ENCODE peak calls at places on chromosome 19, in ten cellular contexts. J, K, A, N, T, F, Z, H, O and Y are unnamed samples.

GRCh38 chr19:16222806-16223205 is 25.1 kb downstream of the AP1M1 start:
- DNase-seq in J (no peak), K (no peak), A (no peak), N (no peak), T (no peak), F (no peak), Z (no peak), H (no peak), O (no peak), Y (no peak)

GRCh38 chr19:40533508-40533907 is 43.2 kb upstream of the SHKBP1 start:
- DNase-seq in J (no peak), K (no peak), A (no peak), N (no peak), T (no peak), F (peak; percentile 80), Z (no peak), H (no peak), O (no peak), Y (no peak)

GRCh38 chr19:6465663-6466062 is 1.6 kb downstream of the CRB3 start:
- DNase-seq in J (no peak), K (no peak), A (no peak), N (no peak), T (no peak), F (no peak), Z (no peak), H (no peak), O (no peak), Y (no peak)

GRCh38 chr19:56245062-56245740 is 27.3 kb upstream of the EDDM13 start:
- DNase-seq in J (no peak), K (no peak), A (no peak), N (no peak), T (no peak), F (no peak), Z (no peak), H (no peak), O (no peak), Y (no peak)

GRCh38 chr19:54207908-54208783 is 7.5 kb downstream of the RPS9 start:
- DNase-seq in J (no peak), K (no peak), A (no peak), N (no peak), T (peak; percentile 72), F (no peak), Z (no peak), H (peak; percentile 40), O (peak; percentile 58), Y (no peak)

GRCh38 chr19:12766051-12766521 is 9.3 kb downstream of the HOOK2 start:
- DNase-seq in J (peak; percentile 57), K (peak; percentile 80), A (peak; percentile 60), N (no peak), T (peak; percentile 82), F (peak; percentile 82), Z (no peak), H (peak; percentile 72), O (peak; percentile 82), Y (peak; percentile 85)

GRCh38 chr19:52398091-52398461 is 427 bp downstream of the ZNF528 start:
- DNase-seq in J (no peak), K (no peak), A (no peak), N (no peak), T (no peak), F (no peak), Z (no peak), H (peak; percentile 3), O (no peak), Y (no peak)

GRCh38 chr19:20077791-20078463 is at the start of gene ZNF90:
- DNase-seq in J (peak; percentile 96), K (peak; percentile 74), A (peak; percentile 94), N (peak; percentile 74), T (peak; percentile 97), F (no peak), Z (peak; percentile 60), H (peak; percentile 95), O (peak; percentile 96), Y (peak; percentile 89)

GRCh38 chr19:16015805-16016173 is 60.5 kb upstream of the TPM4 start:
- DNase-seq in J (no peak), K (no peak), A (no peak), N (no peak), T (peak; percentile 2), F (no peak), Z (no peak), H (no peak), O (no peak), Y (no peak)

GRCh38 chr19:10747674-10748073 is 29.8 kb downstream of the DNM2 start:
- DNase-seq in J (no peak), K (no peak), A (no peak), N (no peak), T (no peak), F (no peak), Z (no peak), H (no peak), O (no peak), Y (no peak)

GRCh38 chr19:16085115-16085514 is 8.8 kb downstream of the TPM4 start:
- DNase-seq in J (no peak), K (no peak), A (no peak), N (no peak), T (no peak), F (no peak), Z (no peak), H (no peak), O (no peak), Y (no peak)

GRCh38 chr19:16618248-16618647 is 9.8 kb downstream of the MED26 start:
- DNase-seq in J (no peak), K (no peak), A (no peak), N (no peak), T (no peak), F (no peak), Z (no peak), H (no peak), O (no peak), Y (no peak)

GRCh38 chr19:57317503-57317902 is 2.8 kb upstream of the ZNF543 start:
- DNase-seq in J (no peak), K (no peak), A (no peak), N (no peak), T (no peak), F (no peak), Z (no peak), H (no peak), O (no peak), Y (no peak)

GRCh38 chr19:17394891-17395415 is 957 bp upstream of the CCDC194 start:
- DNase-seq in J (peak; percentile 40), K (peak; percentile 49), A (no peak), N (peak; percentile 44), T (peak; percentile 37), F (peak; percentile 48), Z (no peak), H (no peak), O (peak; percentile 36), Y (no peak)

GRCh38 chr19:8501547-8501946 is 893 bp downstream of the PRAM1 start:
- DNase-seq in J (no peak), K (no peak), A (no peak), N (no peak), T (no peak), F (no peak), Z (no peak), H (no peak), O (no peak), Y (no peak)

GRCh38 chr19:16621165-16621800 is 6.7 kb downstream of the MED26 start:
- DNase-seq in J (no peak), K (no peak), A (no peak), N (no peak), T (no peak), F (no peak), Z (no peak), H (no peak), O (no peak), Y (no peak)

GRCh38 chr19:17841810-17842662 is 5.7 kb downstream of the JAK3 start:
- DNase-seq in J (peak; percentile 65), K (peak; percentile 34), A (peak; percentile 48), N (peak; percentile 21), T (peak; percentile 69), F (peak; percentile 91), Z (no peak), H (peak; percentile 84), O (peak; percentile 82), Y (peak; percentile 92)

GRCh38 chr19:17948967-17949930 is 16.4 kb downstream of the CCDC124 start:
- DNase-seq in J (no peak), K (no peak), A (no peak), N (no peak), T (no peak), F (no peak), Z (no peak), H (no peak), O (no peak), Y (no peak)

GRCh38 chr19:30648321-30648720 is 276.1 kb downstream of the ZNF536 start:
- DNase-seq in J (no peak), K (no peak), A (no peak), N (no peak), T (no peak), F (no peak), Z (no peak), H (no peak), O (no peak), Y (no peak)
- TF ChIP-seq CTCF in J (peak; percentile 25), K (no peak), A (no peak), N (no peak), T (no peak), F (no peak), Z (no peak), H (peak; percentile 17), O (no peak), Y (no peak)

DNA sequence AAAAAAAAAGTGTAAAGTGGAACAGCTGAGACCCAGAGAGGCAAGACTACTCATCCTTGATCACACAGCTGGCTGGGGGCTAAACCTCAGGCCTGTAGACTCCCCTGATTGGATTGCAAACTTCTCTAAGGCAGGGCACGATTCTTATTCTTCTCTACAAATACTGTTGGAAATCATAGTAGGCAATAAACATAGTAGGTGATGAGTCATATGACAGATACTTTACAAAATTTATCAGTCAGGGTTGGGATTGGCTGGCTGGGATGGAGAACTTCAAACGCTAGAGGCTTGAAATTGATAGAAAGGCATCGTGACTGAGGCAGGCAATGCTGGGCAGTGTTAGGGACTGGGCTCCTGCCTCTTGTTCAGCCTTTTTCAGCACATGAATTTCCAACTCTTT is 5.9 kb upstream of the MATK start:
- DNase-seq in J (no peak), K (no peak), A (no peak), N (no peak), T (no peak), F (no peak), Z (no peak), H (no peak), O (no peak), Y (no peak)
- TF ChIP-seq CTCF in J (no peak), K (no peak), A (no peak), N (no peak), T (no peak), F (no peak), Z (no peak), H (no peak), O (no peak), Y (no peak)

DNA sequence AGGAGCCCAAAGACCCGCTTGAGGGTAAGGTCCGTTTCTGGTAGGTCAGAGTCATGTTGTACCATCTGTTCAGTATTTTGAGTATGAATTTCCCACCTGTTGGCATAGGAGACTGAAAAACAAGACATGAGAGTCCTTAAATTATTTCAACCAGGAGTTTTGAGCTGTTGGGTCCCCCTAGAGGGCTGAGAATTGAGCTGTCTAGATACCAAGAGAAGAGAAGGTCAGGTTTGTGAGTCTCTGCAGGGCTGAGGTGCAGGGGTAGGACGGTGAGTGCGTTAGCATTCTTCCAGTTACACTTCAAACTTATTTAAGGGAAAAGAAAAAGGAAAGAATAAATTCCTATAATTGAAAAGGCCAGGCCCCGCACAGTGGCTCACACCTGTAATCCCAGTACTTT is 5.0 kb downstream of the CBLC start:
- DNase-seq in J (no peak), K (no peak), A (no peak), N (no peak), T (no peak), F (no peak), Z (no peak), H (no peak), O (no peak), Y (no peak)
- TF ChIP-seq CTCF in J (no peak), K (no peak), A (no peak), N (no peak), T (no peak), F (no peak), Z (no peak), H (peak; percentile 18), O (no peak), Y (no peak)

GRCh38 chr19:280541-281007 is 10.6 kb downstream of the PLPP2 start:
- DNase-seq in J (no peak), K (no peak), A (no peak), N (no peak), T (no peak), F (no peak), Z (no peak), H (no peak), O (no peak), Y (peak; percentile 65)
- TF ChIP-seq CTCF in J (no peak), K (no peak), A (no peak), N (no peak), T (no peak), F (no peak), Z (no peak), H (no peak), O (no peak), Y (no peak)